ENCODE peak calls at places on chromosomes 3 and 15, in eight cellular contexts. V, H, K, L, C, J, D and A are unnamed samples.

GRCh38 chr3:46931631-46932441 is 44.7 kb downstream of the CCDC12 start:
- DNase-seq in V (no peak), H (no peak), K (peak; percentile 29), L (no peak), C (peak; percentile 32), J (peak; percentile 60), D (peak; percentile 69), A (peak; percentile 87)

GRCh38 chr3:101935081-101935480 is 85.8 kb downstream of the NFKBIZ start:
- DNase-seq in V (no peak), H (no peak), K (no peak), L (no peak), C (no peak), J (no peak), D (no peak), A (no peak)

GRCh38 chr3:144770813-144771400 is 799.3 kb downstream of the DIPK2A start:
- DNase-seq in V (no peak), H (no peak), K (no peak), L (no peak), C (no peak), J (peak; percentile 62), D (peak; percentile 17), A (peak; percentile 70)

GRCh38 chr3:42815826-42816225 is 6.6 kb downstream of the ACKR2 start:
- DNase-seq in V (no peak), H (no peak), K (no peak), L (no peak), C (no peak), J (no peak), D (no peak), A (no peak)

GRCh38 chr3:38746641-38747040 is 69.4 kb downstream of the SCN10A start:
- DNase-seq in V (no peak), H (no peak), K (no peak), L (no peak), C (no peak), J (no peak), D (no peak), A (no peak)

GRCh38 chr3:73136941-73137340 is 75.5 kb downstream of the EBLN2 start:
- DNase-seq in V (no peak), H (no peak), K (no peak), L (no peak), C (no peak), J (no peak), D (no peak), A (no peak)

GRCh38 chr15:36579792-36580431 is 486 bp downstream of the CDIN1 start:
- DNase-seq in V (no peak), H (peak; percentile 4), K (peak; percentile 27), L (peak; percentile 33), C (no peak), J (no peak), D (no peak), A (peak; percentile 27)

GRCh38 chr15:25900901-25901300 is 37.8 kb upstream of the ATP10A start:
- DNase-seq in V (no peak), H (no peak), K (no peak), L (no peak), C (no peak), J (peak; percentile 56), D (no peak), A (no peak)

GRCh38 chr15:48855501-48856440 is 22.2 kb upstream of the EID1 start:
- DNase-seq in V (no peak), H (no peak), K (no peak), L (no peak), C (no peak), J (peak; percentile 64), D (peak; percentile 67), A (peak; percentile 78)

GRCh38 chr3:194269610-194270145 is 81.5 kb downstream of the CPN2 start:
- DNase-seq in V (no peak), H (no peak), K (no peak), L (no peak), C (no peak), J (peak; percentile 40), D (peak; percentile 15), A (no peak)

GRCh38 chr3:123138819-123139517 is 62.8 kb upstream of the SEC22A start:
- DNase-seq in V (no peak), H (no peak), K (no peak), L (no peak), C (no peak), J (peak; percentile 75), D (no peak), A (no peak)

GRCh38 chr3:149277338-149277813 is 55.7 kb upstream of the CP start:
- DNase-seq in V (no peak), H (no peak), K (peak; percentile 81), L (no peak), C (peak; percentile 37), J (peak; percentile 69), D (peak; percentile 80), A (peak; percentile 17)

GRCh38 chr3:64489361-64490044 is 198.3 kb downstream of the ADAMTS9 start:
- DNase-seq in V (no peak), H (no peak), K (peak; percentile 53), L (no peak), C (no peak), J (no peak), D (no peak), A (no peak)